ENCODE peak calls at places on chromosomes 2 and 18, in six cellular contexts. Q is heart right ventricle; O is lower leg skin; L is CD8-positive, alpha-beta memory T cell; M is PC-3; I is psoas muscle. Y is an unnamed sample.

GRCh38 chr2:181046833-181047232 is 66.4 kb downstream of the UBE2E3 start:
- DNase-seq in Q (no peak), O (no peak), L (no peak), M (no peak), I (no peak), Y (no peak)

GRCh38 chr2:210663574-210663973 is 107.2 kb downstream of the CPS1 start:
- DNase-seq in Q (peak; percentile 5), O (no peak), L (no peak), M (peak; percentile 46), I (no peak), Y (no peak)

GRCh38 chr2:7030810-7031209 is 113.6 kb downstream of the RNF144A start:
- DNase-seq in Q (no peak), O (no peak), L (no peak), M (no peak), I (no peak), Y (no peak)

GRCh38 chr18:56447972-56448371 is 190.4 kb downstream of the TXNL1 start:
- DNase-seq in Q (no peak), O (no peak), L (no peak), M (no peak), I (no peak), Y (no peak)

GRCh38 chr2:209411296-209411695 is 12.6 kb upstream of the MAP2 start:
- DNase-seq in Q (no peak), O (no peak), L (no peak), M (no peak), I (no peak), Y (no peak)

GRCh38 chr2:173075781-173076556 is at the start of gene MAP3K20:
- DNase-seq in Q (peak; percentile 82), O (peak; percentile 79), L (peak; percentile 42), M (peak; percentile 60), I (peak; percentile 91), Y (peak; percentile 55)

GRCh38 chr18:23239885-23240608 is 104.8 kb downstream of the CABLES1 start:
- DNase-seq in Q (no peak), O (no peak), L (no peak), M (no peak), I (no peak), Y (no peak)

GRCh38 chr2:237968048-237968862 is 1.4 kb downstream of the UBE2F start:
- DNase-seq in Q (peak; percentile 38), O (peak; percentile 67), L (no peak), M (peak; percentile 7), I (no peak), Y (peak; percentile 81)

GRCh38 chr2:9144617-9145016 is 62.0 kb upstream of the ASAP2 start:
- DNase-seq in Q (no peak), O (no peak), L (no peak), M (no peak), I (no peak), Y (no peak)

GRCh38 chr18:48039769-48040215 is 109.3 kb upstream of the SMAD2 start:
- DNase-seq in Q (no peak), O (no peak), L (no peak), M (no peak), I (no peak), Y (no peak)

GRCh38 chr2:205682239-205683021 is at the start of gene NRP2:
- DNase-seq in Q (peak; percentile 81), O (peak; percentile 77), L (no peak), M (peak; percentile 83), I (peak; percentile 81), Y (no peak)
- H3K4me3 ChIP-seq in Q (peak within 1 kb of the TSS; percentile 71), O (peak within 1 kb of the TSS; percentile 49), L (no peak within 1 kb of the TSS), M (peak within 1 kb of the TSS; percentile 89), I (peak within 1 kb of the TSS; percentile 64), Y (no peak within 1 kb of the TSS)

DNA sequence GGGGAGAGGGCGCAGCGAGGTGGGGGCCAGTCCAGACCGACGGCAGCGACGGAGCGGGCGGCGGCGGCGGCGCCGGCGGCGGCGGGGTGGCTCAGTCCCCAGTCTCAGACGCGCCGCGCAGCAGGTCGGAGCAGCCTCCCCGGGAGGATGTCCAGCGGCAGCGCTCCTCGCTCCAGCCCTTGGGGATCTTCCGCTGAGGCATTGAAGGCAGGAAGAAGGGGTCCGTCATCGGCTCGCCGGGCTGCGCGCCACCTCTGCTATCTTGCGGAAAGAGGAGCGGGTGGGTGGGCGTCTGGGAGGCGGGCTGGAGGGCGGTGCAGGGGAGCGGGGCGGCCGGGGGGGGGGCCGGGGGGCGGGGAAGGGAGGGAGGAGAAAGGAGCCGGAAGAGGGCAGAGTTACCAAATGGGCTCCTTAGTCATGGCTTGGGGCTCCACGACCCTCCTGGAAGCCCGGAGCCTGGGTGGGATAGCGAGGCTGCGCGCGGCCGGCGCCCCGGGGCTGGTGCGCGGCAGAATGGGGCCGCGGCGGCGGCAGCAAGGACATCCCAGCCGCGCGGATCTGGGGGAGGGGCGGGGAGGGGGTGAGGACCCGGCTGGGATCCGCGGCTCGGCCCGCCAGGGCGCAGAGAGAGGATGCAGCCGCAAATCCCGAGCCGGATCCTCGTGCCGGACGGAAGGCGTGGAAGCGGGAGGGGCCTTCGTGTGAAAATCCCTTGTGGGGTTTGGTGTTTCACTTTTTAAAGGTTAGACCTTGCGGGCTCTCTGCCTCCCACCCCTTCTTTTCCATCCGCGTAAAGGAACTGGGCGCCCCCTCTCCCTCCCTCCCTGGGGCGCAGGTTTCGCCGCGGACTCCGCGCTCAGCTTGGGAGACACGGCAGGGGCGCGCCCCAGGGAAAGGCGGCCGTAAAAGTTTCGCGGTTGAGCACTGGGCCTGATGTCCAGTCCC is at the start of gene NETO1:
- DNase-seq in Q (no peak), O (no peak), L (no peak), M (peak; percentile 41), I (no peak), Y (no peak)
- H3K4me3 ChIP-seq in Q (peak within 1 kb of the TSS; percentile 49), O (no peak within 1 kb of the TSS), L (no peak within 1 kb of the TSS), M (peak within 1 kb of the TSS; percentile 79), I (peak within 1 kb of the TSS; percentile 28), Y (peak within 1 kb of the TSS; percentile 51)

GRCh38 chr2:230825354-230825753 is 39.4 kb upstream of the ITM2C start:
- DNase-seq in Q (no peak), O (no peak), L (no peak), M (no peak), I (no peak), Y (no peak)

GRCh38 chr2:230821991-230822520 is 42.7 kb upstream of the ITM2C start:
- DNase-seq in Q (no peak), O (no peak), L (no peak), M (no peak), I (no peak), Y (no peak)

GRCh38 chr2:230821261-230821990 is 43.3 kb upstream of the ITM2C start:
- DNase-seq in Q (no peak), O (no peak), L (no peak), M (no peak), I (no peak), Y (no peak)

GRCh38 chr2:230823264-230823964 is 41.3 kb upstream of the ITM2C start:
- DNase-seq in Q (no peak), O (no peak), L (no peak), M (no peak), I (no peak), Y (no peak)

GRCh38 chr2:230824406-230824978 is 40.2 kb upstream of the ITM2C start:
- DNase-seq in Q (peak; percentile 76), O (peak; percentile 35), L (peak; percentile 67), M (peak; percentile 82), I (no peak), Y (peak; percentile 81)
- H3K4me3 ChIP-seq in Q (peak overlapping the region; percentile 36), O (no peak overlapping the region), L (peak overlapping the region; percentile 35), M (peak overlapping the region; percentile 58), I (peak overlapping the region; percentile 39), Y (no peak overlapping the region)

GRCh38 chr18:54684786-54685185 is 93.7 kb downstream of the DYNAP start:
- DNase-seq in Q (no peak), O (no peak), L (no peak), M (no peak), I (no peak), Y (no peak)
- H3K4me3 ChIP-seq in Q (no peak overlapping the region), O (no peak overlapping the region), L (no peak overlapping the region), M (no peak overlapping the region), I (no peak overlapping the region), Y (no peak overlapping the region)